ENCODE peak calls at places on chromosomes 12 and 14, in eight cellular contexts. M, N, J, K, Y, F, O and E are unnamed samples.

GRCh38 chr14:100076133-100076532 is 10.9 kb downstream of the EVL start:
- DNase-seq in F (no peak), M (no peak), Y (no peak), J (no peak), O (peak; percentile 60), N (no peak), K (peak; percentile 61), E (peak; percentile 73)

GRCh38 chr12:4346931-4347330 is 25.9 kb downstream of the TIGAR start:
- DNase-seq in J (no peak), O (no peak), K (no peak), F (no peak), Y (no peak), M (no peak), N (no peak), E (peak; percentile 37)

GRCh38 chr14:22849212-22849819 is 12.9 kb downstream of the MMP14 start:
- DNase-seq in F (no peak), J (no peak), K (no peak), N (peak; percentile 20), Y (no peak), O (no peak), M (no peak), E (peak; percentile 60)

GRCh38 chr12:56840922-56841321 is 77.8 kb downstream of the HSD17B6 start:
- DNase-seq in Y (no peak), J (no peak), O (no peak), M (no peak), N (peak; percentile 67), F (no peak), K (no peak), E (no peak)

GRCh38 chr14:36502558-36503508 is 17.2 kb downstream of the NKX2-1 start:
- DNase-seq in J (no peak), K (no peak), N (no peak), F (no peak), M (no peak), Y (no peak), O (no peak), E (no peak)

GRCh38 chr14:70776197-70776596 is 33.1 kb downstream of the MAP3K9 start:
- DNase-seq in O (no peak), J (no peak), K (peak; percentile 76), M (no peak), N (no peak), Y (no peak), F (no peak), E (no peak)

GRCh38 chr12:51183816-51184215 is 10.9 kb upstream of the TFCP2 start:
- DNase-seq in Y (peak; percentile 42), M (no peak), O (no peak), F (peak; percentile 23), N (peak; percentile 22), J (no peak), K (no peak), E (no peak)

GRCh38 chr12:107761502-107761904 is 566 bp upstream of the PRDM4 start:
- DNase-seq in F (no peak), M (peak; percentile 18), Y (no peak), O (no peak), J (no peak), K (no peak), N (no peak), E (no peak)

GRCh38 chr12:82593143-82593542 is 93.6 kb upstream of the TMTC2 start:
- DNase-seq in Y (no peak), N (no peak), J (no peak), O (no peak), K (peak; percentile 47), F (no peak), M (no peak), E (no peak)